ENCODE peak calls at places on chromosomes 11 and 22, in five cellular contexts. J is retinal pigment epithelial cell, D is right atrium auricular region, V is tibial nerve, N is AG09319. G is an unnamed sample.

GRCh38 chr11:61577383-61578118 is 3.3 kb downstream of the SYT7 start:
- DNase-seq in V (no peak), N (no peak), D (no peak), J (no peak), G (peak)

GRCh38 chr11:46075168-46075567 is 46.1 kb downstream of the PHF21A start:
- DNase-seq in N (no peak), J (peak), D (no peak), V (no peak), G (no peak)

GRCh38 chr22:45211435-45211834 is 29.3 kb downstream of the KIAA0930 start:
- DNase-seq in N (no peak), J (no peak), V (no peak), D (no peak), G (no peak)

GRCh38 chr22:39592104-39593060 is 21.8 kb downstream of the CACNA1I start:
- DNase-seq in V (no peak), N (peak), D (no peak), J (peak), G (no peak)

GRCh38 chr11:78753297-78753696 is 178.6 kb upstream of the NARS2 start:
- DNase-seq in N (no peak), J (no peak), V (no peak), D (no peak), G (no peak)

GRCh38 chr11:60121259-60121658 is 32.8 kb downstream of the MS4A2 start:
- DNase-seq in N (no peak), D (no peak), J (no peak), V (no peak), G (no peak)

GRCh38 chr11:73393479-73394415 is 17.5 kb downstream of the RELT start:
- DNase-seq in J (no peak), D (peak), V (peak), N (no peak), G (peak)

GRCh38 chr22:27609411-27610029 is 192.0 kb downstream of the MN1 start:
- DNase-seq in V (no peak), D (no peak), N (no peak), J (no peak), G (no peak)

GRCh38 chr11:8098361-8098760 is 17.4 kb downstream of the TUB start:
- DNase-seq in N (no peak), V (no peak), J (no peak), D (peak), G (no peak)

GRCh38 chr11:8098879-8099278 is 17.9 kb downstream of the TUB start:
- DNase-seq in N (no peak), V (no peak), D (peak), J (no peak), G (no peak)

GRCh38 chr11:8100605-8101004 is 19.6 kb downstream of the TUB start:
- DNase-seq in J (no peak), D (peak), N (no peak), V (no peak), G (no peak)

GRCh38 chr11:8100151-8100550 is 19.1 kb downstream of the TUB start:
- DNase-seq in D (peak), J (no peak), N (no peak), V (no peak), G (no peak)

GRCh38 chr11:8099291-8099899 is 18.4 kb downstream of the TUB start:
- DNase-seq in J (no peak), V (peak), N (peak), D (peak), G (peak)
- TF ChIP-seq CTCF in J (peak), V (peak), N (peak), D (peak), G (peak)

GRCh38 chr11:11786771-11787170 is 55.0 kb upstream of the USP47 start:
- DNase-seq in J (no peak), N (peak), V (no peak), D (no peak), G (no peak)
- TF ChIP-seq CTCF in J (peak), N (peak), V (no peak), D (no peak), G (peak)

DNA sequence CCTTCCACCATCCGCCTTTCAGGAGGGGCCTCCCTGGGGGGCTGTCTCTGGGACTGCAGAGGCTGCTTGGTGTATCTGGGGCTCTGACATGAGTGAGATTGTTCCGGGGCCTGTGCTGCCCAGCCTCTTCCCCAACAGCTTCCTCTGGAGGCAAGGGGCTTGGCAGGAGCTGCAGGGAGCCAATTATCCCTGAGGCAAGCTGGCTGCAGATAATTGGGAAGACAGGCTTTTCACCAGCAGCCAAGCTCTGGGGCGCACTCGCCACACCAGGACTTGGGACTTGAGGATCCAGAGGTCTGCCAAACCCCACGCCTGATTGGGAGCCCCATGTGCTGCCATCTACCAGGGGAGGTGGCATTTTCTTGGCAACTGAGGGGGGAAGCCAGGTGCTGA is 15.6 kb upstream of the RTN4R start:
- DNase-seq in D (no peak), V (no peak), J (no peak), N (no peak), G (no peak)
- TF ChIP-seq CTCF in D (no peak), V (no peak), J (no peak), N (no peak), G (no peak)

DNA sequence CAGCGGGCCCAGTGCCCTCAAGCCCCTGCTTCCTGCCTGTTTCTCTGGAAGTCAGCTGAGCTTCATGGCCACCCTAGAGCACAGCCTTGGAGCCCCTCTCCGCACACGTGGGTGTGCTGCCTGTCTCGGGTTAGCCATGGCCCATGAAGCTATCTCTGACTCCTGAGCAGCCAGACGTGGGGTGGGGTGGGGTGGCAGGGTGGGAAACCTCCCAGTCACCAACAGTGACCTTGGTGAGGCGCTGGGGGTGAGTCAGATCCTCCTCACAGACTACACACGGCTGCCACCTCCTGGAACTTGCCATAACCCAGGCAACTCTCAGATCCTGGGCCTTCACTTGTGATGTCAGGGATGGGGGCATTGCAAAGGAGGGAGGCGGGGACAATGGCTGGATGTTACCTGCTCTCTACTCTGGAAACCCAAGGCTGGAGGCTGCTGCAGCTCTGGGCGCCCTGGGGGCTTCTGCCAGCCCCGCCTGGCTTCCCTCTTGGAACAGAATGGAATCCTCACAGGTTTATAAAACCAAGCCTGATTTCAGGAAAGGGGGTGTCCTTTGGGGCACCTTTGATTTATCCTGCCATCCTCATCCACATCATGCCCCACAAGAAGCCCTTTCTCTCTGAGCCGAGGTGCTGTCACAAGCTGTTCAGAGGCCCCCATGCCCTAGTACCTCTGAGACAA is 88.4 kb downstream of the SNX19 start:
- DNase-seq in N (no peak), J (no peak), V (peak), D (peak), G (peak)
- TF ChIP-seq CTCF in N (peak), J (peak), V (peak), D (peak), G (peak)

DNA sequence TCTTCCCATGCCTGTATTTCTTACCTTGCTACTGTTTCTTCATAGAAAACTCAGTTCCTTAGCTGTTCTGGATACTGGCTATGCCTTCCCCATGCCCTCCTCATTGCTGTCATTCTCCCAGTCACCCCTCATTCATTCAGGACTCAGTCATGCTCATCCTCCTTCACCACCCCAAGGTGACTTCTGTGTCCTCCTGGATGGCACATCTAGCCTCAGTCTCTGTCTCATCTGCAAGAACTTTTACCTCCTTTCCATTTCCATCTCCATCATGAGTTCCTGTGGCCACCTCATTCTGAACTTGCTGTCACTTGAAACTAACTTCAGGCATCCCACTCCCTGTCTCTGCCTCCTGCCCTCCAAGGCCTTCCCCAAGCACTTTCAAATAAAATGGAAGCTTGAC is 42.3 kb downstream of the PANX1 start:
- DNase-seq in D (no peak), N (no peak), V (no peak), J (no peak), G (no peak)
- TF ChIP-seq CTCF in D (no peak), N (no peak), V (no peak), J (no peak), G (no peak)

GRCh38 chr11:67275606-67276409 is 9.5 kb downstream of the GRK2 start:
- DNase-seq in D (no peak), N (no peak), V (no peak), J (no peak), G (no peak)

GRCh38 chr11:67278135-67278938 is 10.8 kb upstream of the ANKRD13D start:
- DNase-seq in N (no peak), V (no peak), J (no peak), D (no peak), G (no peak)

GRCh38 chr11:67277231-67277961 is 11.1 kb downstream of the GRK2 start:
- DNase-seq in N (no peak), D (peak), J (no peak), V (peak), G (no peak)

GRCh38 chr11:67274768-67275605 is 8.7 kb downstream of the GRK2 start:
- DNase-seq in N (no peak), V (no peak), J (no peak), D (no peak), G (no peak)

DNA sequence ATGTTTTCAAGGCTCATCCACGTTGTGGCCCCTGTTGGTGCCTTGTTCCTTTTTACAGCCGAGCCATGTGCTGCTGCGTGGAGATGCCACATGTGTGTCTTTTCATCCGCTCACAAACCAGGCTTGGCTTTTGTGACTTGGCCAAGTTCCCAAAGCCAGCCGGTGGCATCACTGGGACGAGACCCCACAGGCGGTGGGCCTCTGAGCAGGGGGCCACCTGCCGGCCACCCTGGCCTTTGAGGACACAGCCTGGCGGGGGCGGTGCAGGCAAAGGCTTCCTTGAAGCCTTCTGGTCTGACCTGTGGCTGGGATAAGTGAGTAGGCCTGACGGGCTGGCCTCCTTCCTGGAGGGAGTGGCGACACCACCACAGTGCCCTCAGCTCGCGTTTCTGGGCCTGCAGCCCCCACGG is 10.6 kb downstream of the GRK2 start:
- DNase-seq in N (no peak), J (no peak), V (no peak), D (no peak), G (no peak)
- TF ChIP-seq CTCF in N (peak), J (peak), V (peak), D (no peak), G (no peak)

GRCh38 chr22:50199251-50199721 is 1.5 kb upstream of the SELENOO start:
- DNase-seq in N (no peak), D (no peak), J (no peak), V (no peak), G (no peak)
- TF ChIP-seq CTCF in N (no peak), D (no peak), J (no peak), V (no peak), G (no peak)

GRCh38 chr11:102680945-102681344 is 24.6 kb downstream of the MMP27 start:
- DNase-seq in N (peak), D (peak), J (no peak), V (no peak), G (no peak)

GRCh38 chr11:102685311-102685710 is 20.3 kb downstream of the MMP27 start:
- DNase-seq in J (no peak), N (no peak), D (no peak), V (no peak), G (no peak)

GRCh38 chr11:102685769-102686168 is 19.8 kb downstream of the MMP27 start:
- DNase-seq in D (no peak), N (no peak), J (no peak), V (no peak), G (no peak)

GRCh38 chr11:102678022-102678421 is 27.5 kb downstream of the MMP27 start:
- DNase-seq in J (no peak), V (no peak), D (no peak), N (no peak), G (no peak)

DNA sequence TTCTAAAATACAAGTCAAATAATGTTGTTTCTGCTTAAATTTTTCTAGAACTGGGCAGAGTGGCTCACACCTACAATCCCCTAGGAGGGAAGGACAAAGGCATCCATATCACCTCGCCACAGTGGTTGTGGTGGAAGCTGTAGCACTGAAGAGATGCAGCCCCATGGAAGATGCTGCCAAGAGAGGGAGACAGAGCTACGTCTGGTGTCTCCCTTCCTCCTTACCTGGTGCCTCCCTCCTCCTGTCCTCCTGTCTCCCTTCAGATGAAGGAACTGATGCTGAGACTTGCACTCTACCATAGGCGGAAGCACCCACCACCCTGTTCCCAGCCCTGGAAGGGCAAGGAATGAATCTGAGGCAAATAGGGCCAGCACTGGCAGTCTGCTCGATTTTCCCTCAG is 22.3 kb downstream of the MMP27 start:
- DNase-seq in N (no peak), D (no peak), J (no peak), V (no peak), G (no peak)
- TF ChIP-seq CTCF in N (no peak), D (no peak), J (no peak), V (no peak), G (no peak)

G was measured in progenitor cell of endocrine pancreas.